ENCODE peak calls at places on chromosome 11, in eight cellular contexts. One of them, this sample, is unnamed.

GRCh38 chr11:75527130-75527529 is 1.4 kb upstream of the GDPD5 start:
- DNase-seq in stimulated activated CD4-positive, alpha-beta T cell treated with anti-CD3 and anti-CD28 coated beads, Interleukin-12 subunit alpha, Interleukin-12 subunit beta, amount 100 ng/mL, for 24 hours: no peak
- DNase-seq in non-pigmented ciliary epithelial cell: no peak
- DNase-seq in K562: no peak
- DNase-seq in nucleus accumbens: no peak
- DNase-seq in chondrocyte: no peak
- DNase-seq in ACHN: no peak
- DNase-seq in head of caudate nucleus: no peak
- DNase-seq in this sample: no peak

GRCh38 chr11:58579192-58580129 is 598 bp downstream of the ZFP91 start:
- DNase-seq in stimulated activated CD4-positive, alpha-beta T cell treated with anti-CD3 and anti-CD28 coated beads, Interleukin-12 subunit alpha, Interleukin-12 subunit beta, amount 100 ng/mL, for 24 hours: peak; percentile 84
- DNase-seq in non-pigmented ciliary epithelial cell: peak; percentile 53
- DNase-seq in K562: peak; percentile 77
- DNase-seq in nucleus accumbens: peak; percentile 85
- DNase-seq in chondrocyte: peak; percentile 96
- DNase-seq in ACHN: peak; percentile 86
- DNase-seq in head of caudate nucleus: peak; percentile 91
- DNase-seq in this sample: peak; percentile 92

GRCh38 chr11:1341928-1342524 is 32.6 kb upstream of the TOLLIP start:
- DNase-seq in stimulated activated CD4-positive, alpha-beta T cell treated with anti-CD3 and anti-CD28 coated beads, Interleukin-12 subunit alpha, Interleukin-12 subunit beta, amount 100 ng/mL, for 24 hours: no peak
- DNase-seq in non-pigmented ciliary epithelial cell: no peak
- DNase-seq in K562: no peak
- DNase-seq in nucleus accumbens: no peak
- DNase-seq in chondrocyte: no peak
- DNase-seq in ACHN: no peak
- DNase-seq in head of caudate nucleus: peak; percentile 62
- DNase-seq in this sample: peak; percentile 21

GRCh38 chr11:9759519-9760179 is 95.8 kb downstream of the SWAP70 start:
- DNase-seq in stimulated activated CD4-positive, alpha-beta T cell treated with anti-CD3 and anti-CD28 coated beads, Interleukin-12 subunit alpha, Interleukin-12 subunit beta, amount 100 ng/mL, for 24 hours: peak; percentile 93
- DNase-seq in non-pigmented ciliary epithelial cell: peak; percentile 99
- DNase-seq in K562: peak; percentile 69
- DNase-seq in nucleus accumbens: no peak
- DNase-seq in chondrocyte: peak; percentile 97
- DNase-seq in ACHN: peak; percentile 97
- DNase-seq in head of caudate nucleus: peak; percentile 90
- DNase-seq in this sample: peak; percentile 94

GRCh38 chr11:74615988-74616387 is 23.6 kb downstream of the POLD3 start:
- DNase-seq in stimulated activated CD4-positive, alpha-beta T cell treated with anti-CD3 and anti-CD28 coated beads, Interleukin-12 subunit alpha, Interleukin-12 subunit beta, amount 100 ng/mL, for 24 hours: no peak
- DNase-seq in non-pigmented ciliary epithelial cell: no peak
- DNase-seq in K562: no peak
- DNase-seq in nucleus accumbens: no peak
- DNase-seq in chondrocyte: no peak
- DNase-seq in ACHN: no peak
- DNase-seq in head of caudate nucleus: no peak
- DNase-seq in this sample: no peak

GRCh38 chr11:30489076-30489475 is 97.1 kb downstream of the MPPED2 start:
- DNase-seq in stimulated activated CD4-positive, alpha-beta T cell treated with anti-CD3 and anti-CD28 coated beads, Interleukin-12 subunit alpha, Interleukin-12 subunit beta, amount 100 ng/mL, for 24 hours: no peak
- DNase-seq in non-pigmented ciliary epithelial cell: no peak
- DNase-seq in K562: no peak
- DNase-seq in nucleus accumbens: no peak
- DNase-seq in chondrocyte: no peak
- DNase-seq in ACHN: no peak
- DNase-seq in head of caudate nucleus: no peak
- DNase-seq in this sample: no peak

GRCh38 chr11:71991494-71991893 is 7.2 kb upstream of the IL18BP start:
- DNase-seq in stimulated activated CD4-positive, alpha-beta T cell treated with anti-CD3 and anti-CD28 coated beads, Interleukin-12 subunit alpha, Interleukin-12 subunit beta, amount 100 ng/mL, for 24 hours: no peak
- DNase-seq in non-pigmented ciliary epithelial cell: no peak
- DNase-seq in K562: no peak
- DNase-seq in nucleus accumbens: no peak
- DNase-seq in chondrocyte: no peak
- DNase-seq in ACHN: no peak
- DNase-seq in head of caudate nucleus: no peak
- DNase-seq in this sample: no peak

GRCh38 chr11:22346283-22346682 is 8.1 kb downstream of the SLC17A6 start:
- DNase-seq in stimulated activated CD4-positive, alpha-beta T cell treated with anti-CD3 and anti-CD28 coated beads, Interleukin-12 subunit alpha, Interleukin-12 subunit beta, amount 100 ng/mL, for 24 hours: no peak
- DNase-seq in non-pigmented ciliary epithelial cell: no peak
- DNase-seq in K562: no peak
- DNase-seq in nucleus accumbens: no peak
- DNase-seq in chondrocyte: no peak
- DNase-seq in ACHN: no peak
- DNase-seq in head of caudate nucleus: no peak
- DNase-seq in this sample: no peak

GRCh38 chr11:61587541-61587941 is 6.7 kb upstream of the SYT7 start:
- DNase-seq in stimulated activated CD4-positive, alpha-beta T cell treated with anti-CD3 and anti-CD28 coated beads, Interleukin-12 subunit alpha, Interleukin-12 subunit beta, amount 100 ng/mL, for 24 hours: no peak
- DNase-seq in non-pigmented ciliary epithelial cell: no peak
- DNase-seq in K562: peak; percentile 29
- DNase-seq in nucleus accumbens: no peak
- DNase-seq in chondrocyte: no peak
- DNase-seq in ACHN: peak; percentile 20
- DNase-seq in head of caudate nucleus: peak; percentile 42
- DNase-seq in this sample: no peak

GRCh38 chr11:102390667-102391449 is 43.8 kb downstream of the BIRC2 start:
- DNase-seq in stimulated activated CD4-positive, alpha-beta T cell treated with anti-CD3 and anti-CD28 coated beads, Interleukin-12 subunit alpha, Interleukin-12 subunit beta, amount 100 ng/mL, for 24 hours: peak; percentile 43
- DNase-seq in non-pigmented ciliary epithelial cell: no peak
- DNase-seq in K562: peak; percentile 68
- DNase-seq in nucleus accumbens: peak; percentile 29
- DNase-seq in chondrocyte: no peak
- DNase-seq in ACHN: peak; percentile 68
- DNase-seq in head of caudate nucleus: peak; percentile 54
- DNase-seq in this sample: peak; percentile 48

GRCh38 chr11:33721291-33721840 is 14.9 kb downstream of the CD59 start:
- DNase-seq in stimulated activated CD4-positive, alpha-beta T cell treated with anti-CD3 and anti-CD28 coated beads, Interleukin-12 subunit alpha, Interleukin-12 subunit beta, amount 100 ng/mL, for 24 hours: no peak
- DNase-seq in non-pigmented ciliary epithelial cell: no peak
- DNase-seq in K562: no peak
- DNase-seq in nucleus accumbens: no peak
- DNase-seq in chondrocyte: no peak
- DNase-seq in ACHN: no peak
- DNase-seq in head of caudate nucleus: no peak
- DNase-seq in this sample: no peak

GRCh38 chr11:19398273-19398672 is 157.5 kb upstream of the E2F8 start:
- DNase-seq in stimulated activated CD4-positive, alpha-beta T cell treated with anti-CD3 and anti-CD28 coated beads, Interleukin-12 subunit alpha, Interleukin-12 subunit beta, amount 100 ng/mL, for 24 hours: no peak
- DNase-seq in non-pigmented ciliary epithelial cell: no peak
- DNase-seq in K562: no peak
- DNase-seq in nucleus accumbens: no peak
- DNase-seq in chondrocyte: no peak
- DNase-seq in ACHN: no peak
- DNase-seq in head of caudate nucleus: no peak
- DNase-seq in this sample: no peak

GRCh38 chr11:26994579-26995210 is 783 bp downstream of the FIBIN start:
- DNase-seq in stimulated activated CD4-positive, alpha-beta T cell treated with anti-CD3 and anti-CD28 coated beads, Interleukin-12 subunit alpha, Interleukin-12 subunit beta, amount 100 ng/mL, for 24 hours: no peak
- DNase-seq in non-pigmented ciliary epithelial cell: no peak
- DNase-seq in K562: no peak
- DNase-seq in nucleus accumbens: no peak
- DNase-seq in chondrocyte: peak; percentile 83
- DNase-seq in ACHN: no peak
- DNase-seq in head of caudate nucleus: peak; percentile 41
- DNase-seq in this sample: no peak